ENCODE peak calls at places on chromosomes 12 and 14, in seven cellular contexts. One of them, this sample, is unnamed.

GRCh38 chr14:68975667-68976066 is 3.4 kb downstream of the ACTN1 start:
- DNase-seq in mesendoderm: no peak
- DNase-seq in fibroblast of the aortic adventitia: peak
- DNase-seq in uterus: peak
- DNase-seq in neuronal stem cell: no peak
- DNase-seq in dorsolateral prefrontal cortex: no peak
- DNase-seq in CD8-positive, alpha-beta T cell: no peak
- DNase-seq in this sample: no peak

GRCh38 chr14:69291891-69292586 is 32.1 kb downstream of the GALNT16 start:
- DNase-seq in CD8-positive, alpha-beta T cell: no peak
- DNase-seq in dorsolateral prefrontal cortex: no peak
- DNase-seq in mesendoderm: peak
- DNase-seq in uterus: no peak
- DNase-seq in neuronal stem cell: no peak
- DNase-seq in fibroblast of the aortic adventitia: no peak
- DNase-seq in this sample: no peak

GRCh38 chr14:50928002-50928635 is 16.2 kb downstream of the PYGL start:
- DNase-seq in dorsolateral prefrontal cortex: no peak
- DNase-seq in neuronal stem cell: no peak
- DNase-seq in uterus: no peak
- DNase-seq in fibroblast of the aortic adventitia: peak
- DNase-seq in CD8-positive, alpha-beta T cell: no peak
- DNase-seq in mesendoderm: no peak
- DNase-seq in this sample: no peak

GRCh38 chr12:95277139-95277538 is 59.5 kb downstream of the VEZT start:
- DNase-seq in CD8-positive, alpha-beta T cell: no peak
- DNase-seq in uterus: no peak
- DNase-seq in fibroblast of the aortic adventitia: peak
- DNase-seq in mesendoderm: no peak
- DNase-seq in neuronal stem cell: no peak
- DNase-seq in dorsolateral prefrontal cortex: no peak
- DNase-seq in this sample: no peak

GRCh38 chr12:98399532-98399931 is 115.9 kb upstream of the TMPO start:
- DNase-seq in dorsolateral prefrontal cortex: no peak
- DNase-seq in neuronal stem cell: no peak
- DNase-seq in uterus: no peak
- DNase-seq in CD8-positive, alpha-beta T cell: peak
- DNase-seq in fibroblast of the aortic adventitia: peak
- DNase-seq in mesendoderm: peak
- DNase-seq in this sample: no peak

GRCh38 chr14:90567191-90567590 is 170.4 kb downstream of the CALM1 start:
- DNase-seq in mesendoderm: no peak
- DNase-seq in CD8-positive, alpha-beta T cell: no peak
- DNase-seq in dorsolateral prefrontal cortex: no peak
- DNase-seq in neuronal stem cell: no peak
- DNase-seq in fibroblast of the aortic adventitia: no peak
- DNase-seq in uterus: no peak
- DNase-seq in this sample: no peak

GRCh38 chr12:87253157-87253556 is 776.0 kb downstream of the C12orf50 start:
- DNase-seq in dorsolateral prefrontal cortex: no peak
- DNase-seq in CD8-positive, alpha-beta T cell: no peak
- DNase-seq in fibroblast of the aortic adventitia: no peak
- DNase-seq in uterus: no peak
- DNase-seq in neuronal stem cell: no peak
- DNase-seq in mesendoderm: peak
- DNase-seq in this sample: peak

GRCh38 chr14:72256055-72256454 is 323.8 kb downstream of the RGS6 start:
- DNase-seq in fibroblast of the aortic adventitia: no peak
- DNase-seq in CD8-positive, alpha-beta T cell: no peak
- DNase-seq in dorsolateral prefrontal cortex: no peak
- DNase-seq in uterus: no peak
- DNase-seq in mesendoderm: no peak
- DNase-seq in neuronal stem cell: no peak
- DNase-seq in this sample: no peak

GRCh38 chr12:38695057-38695456 is 210.3 kb downstream of the CPNE8 start:
- DNase-seq in neuronal stem cell: no peak
- DNase-seq in CD8-positive, alpha-beta T cell: no peak
- DNase-seq in fibroblast of the aortic adventitia: no peak
- DNase-seq in uterus: no peak
- DNase-seq in mesendoderm: no peak
- DNase-seq in dorsolateral prefrontal cortex: no peak
- DNase-seq in this sample: no peak

GRCh38 chr14:57479197-57479596 is 14.5 kb downstream of the CCDC198 start:
- DNase-seq in dorsolateral prefrontal cortex: no peak
- DNase-seq in CD8-positive, alpha-beta T cell: no peak
- DNase-seq in fibroblast of the aortic adventitia: no peak
- DNase-seq in uterus: no peak
- DNase-seq in mesendoderm: no peak
- DNase-seq in neuronal stem cell: no peak
- DNase-seq in this sample: no peak

GRCh38 chr14:21024668-21025373 is at the start of gene NDRG2:
- DNase-seq in fibroblast of the aortic adventitia: no peak
- DNase-seq in dorsolateral prefrontal cortex: peak
- DNase-seq in uterus: peak
- DNase-seq in CD8-positive, alpha-beta T cell: peak
- DNase-seq in mesendoderm: peak
- DNase-seq in neuronal stem cell: peak
- DNase-seq in this sample: peak

GRCh38 chr14:20631821-20632389 is 9.6 kb downstream of the OR6S1 start:
- DNase-seq in uterus: peak
- DNase-seq in fibroblast of the aortic adventitia: peak
- DNase-seq in mesendoderm: peak
- DNase-seq in neuronal stem cell: no peak
- DNase-seq in CD8-positive, alpha-beta T cell: no peak
- DNase-seq in dorsolateral prefrontal cortex: peak
- DNase-seq in this sample: peak

GRCh38 chr14:79424462-79424861 is 786.8 kb downstream of the DIO2 start:
- DNase-seq in dorsolateral prefrontal cortex: no peak
- DNase-seq in uterus: no peak
- DNase-seq in CD8-positive, alpha-beta T cell: no peak
- DNase-seq in fibroblast of the aortic adventitia: peak
- DNase-seq in neuronal stem cell: no peak
- DNase-seq in mesendoderm: no peak
- DNase-seq in this sample: no peak

GRCh38 chr12:121033625-121034349 is 5.3 kb downstream of the OASL start:
- DNase-seq in dorsolateral prefrontal cortex: no peak
- DNase-seq in neuronal stem cell: no peak
- DNase-seq in fibroblast of the aortic adventitia: peak
- DNase-seq in uterus: no peak
- DNase-seq in mesendoderm: no peak
- DNase-seq in CD8-positive, alpha-beta T cell: peak
- DNase-seq in this sample: no peak

GRCh38 chr14:73743431-73743931 is 29.3 kb upstream of the PNMA1 start:
- DNase-seq in mesendoderm: no peak
- DNase-seq in dorsolateral prefrontal cortex: no peak
- DNase-seq in CD8-positive, alpha-beta T cell: no peak
- DNase-seq in neuronal stem cell: no peak
- DNase-seq in uterus: no peak
- DNase-seq in fibroblast of the aortic adventitia: no peak
- DNase-seq in this sample: no peak

GRCh38 chr14:61453103-61453767 is 131.9 kb downstream of the PRKCH start:
- DNase-seq in uterus: no peak
- DNase-seq in CD8-positive, alpha-beta T cell: no peak
- DNase-seq in dorsolateral prefrontal cortex: no peak
- DNase-seq in neuronal stem cell: no peak
- DNase-seq in fibroblast of the aortic adventitia: no peak
- DNase-seq in mesendoderm: no peak
- DNase-seq in this sample: no peak

GRCh38 chr12:27616356-27617150 is 79.7 kb upstream of the REP15 start:
- DNase-seq in fibroblast of the aortic adventitia: no peak
- DNase-seq in neuronal stem cell: no peak
- DNase-seq in mesendoderm: no peak
- DNase-seq in uterus: no peak
- DNase-seq in CD8-positive, alpha-beta T cell: no peak
- DNase-seq in dorsolateral prefrontal cortex: no peak
- DNase-seq in this sample: no peak

GRCh38 chr14:60327447-60328331 is 78.7 kb downstream of the PPM1A start:
- DNase-seq in mesendoderm: peak
- DNase-seq in dorsolateral prefrontal cortex: peak
- DNase-seq in CD8-positive, alpha-beta T cell: peak
- DNase-seq in uterus: peak
- DNase-seq in neuronal stem cell: no peak
- DNase-seq in fibroblast of the aortic adventitia: no peak
- DNase-seq in this sample: no peak

GRCh38 chr14:102084931-102085330 is 1.9 kb downstream of the HSP90AA1 start:
- DNase-seq in uterus: no peak
- DNase-seq in CD8-positive, alpha-beta T cell: no peak
- DNase-seq in fibroblast of the aortic adventitia: no peak
- DNase-seq in neuronal stem cell: no peak
- DNase-seq in mesendoderm: no peak
- DNase-seq in dorsolateral prefrontal cortex: no peak
- DNase-seq in this sample: no peak
- H3K4me3 ChIP-seq in uterus: no peak
- H3K4me3 ChIP-seq in CD8-positive, alpha-beta T cell: peak
- H3K4me3 ChIP-seq in fibroblast of the aortic adventitia: peak
- H3K4me3 ChIP-seq in neuronal stem cell: peak
- H3K4me3 ChIP-seq in mesendoderm: peak
- H3K4me3 ChIP-seq in dorsolateral prefrontal cortex: peak
- H3K4me3 ChIP-seq in this sample: peak

GRCh38 chr12:115147916-115148315 is 463.9 kb upstream of the TBX3 start:
- DNase-seq in fibroblast of the aortic adventitia: peak
- DNase-seq in uterus: no peak
- DNase-seq in dorsolateral prefrontal cortex: no peak
- DNase-seq in CD8-positive, alpha-beta T cell: no peak
- DNase-seq in neuronal stem cell: no peak
- DNase-seq in mesendoderm: no peak
- DNase-seq in this sample: no peak
- H3K4me3 ChIP-seq in fibroblast of the aortic adventitia: no peak
- H3K4me3 ChIP-seq in uterus: no peak
- H3K4me3 ChIP-seq in dorsolateral prefrontal cortex: no peak
- H3K4me3 ChIP-seq in CD8-positive, alpha-beta T cell: no peak
- H3K4me3 ChIP-seq in neuronal stem cell: no peak
- H3K4me3 ChIP-seq in mesendoderm: no peak
- H3K4me3 ChIP-seq in this sample: no peak

DNA sequence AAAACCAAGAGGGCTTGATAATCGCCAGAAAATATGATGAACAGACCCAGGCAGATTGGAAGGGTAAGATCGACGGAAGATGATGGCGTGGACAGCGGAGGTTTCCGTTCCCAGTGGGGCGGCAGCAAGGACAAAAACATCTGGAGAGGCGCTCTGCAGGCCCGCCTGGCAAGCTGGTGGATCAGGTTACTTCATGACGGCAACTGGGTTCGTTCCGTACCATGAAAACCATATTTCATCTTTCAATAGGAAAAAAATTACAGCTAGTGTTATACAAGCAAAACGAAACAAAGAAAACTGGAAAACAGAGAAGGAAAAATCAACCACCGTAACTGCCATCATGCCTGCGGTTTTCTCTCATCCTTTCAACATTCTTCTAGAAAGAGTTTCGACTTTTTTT is 210.6 kb downstream of the FOXN3 start:
- DNase-seq in fibroblast of the aortic adventitia: no peak
- DNase-seq in CD8-positive, alpha-beta T cell: no peak
- DNase-seq in mesendoderm: no peak
- DNase-seq in dorsolateral prefrontal cortex: no peak
- DNase-seq in neuronal stem cell: no peak
- DNase-seq in uterus: no peak
- DNase-seq in this sample: no peak
- H3K4me3 ChIP-seq in fibroblast of the aortic adventitia: no peak
- H3K4me3 ChIP-seq in CD8-positive, alpha-beta T cell: no peak
- H3K4me3 ChIP-seq in mesendoderm: no peak
- H3K4me3 ChIP-seq in dorsolateral prefrontal cortex: no peak
- H3K4me3 ChIP-seq in neuronal stem cell: no peak
- H3K4me3 ChIP-seq in uterus: no peak
- H3K4me3 ChIP-seq in this sample: no peak

DNA sequence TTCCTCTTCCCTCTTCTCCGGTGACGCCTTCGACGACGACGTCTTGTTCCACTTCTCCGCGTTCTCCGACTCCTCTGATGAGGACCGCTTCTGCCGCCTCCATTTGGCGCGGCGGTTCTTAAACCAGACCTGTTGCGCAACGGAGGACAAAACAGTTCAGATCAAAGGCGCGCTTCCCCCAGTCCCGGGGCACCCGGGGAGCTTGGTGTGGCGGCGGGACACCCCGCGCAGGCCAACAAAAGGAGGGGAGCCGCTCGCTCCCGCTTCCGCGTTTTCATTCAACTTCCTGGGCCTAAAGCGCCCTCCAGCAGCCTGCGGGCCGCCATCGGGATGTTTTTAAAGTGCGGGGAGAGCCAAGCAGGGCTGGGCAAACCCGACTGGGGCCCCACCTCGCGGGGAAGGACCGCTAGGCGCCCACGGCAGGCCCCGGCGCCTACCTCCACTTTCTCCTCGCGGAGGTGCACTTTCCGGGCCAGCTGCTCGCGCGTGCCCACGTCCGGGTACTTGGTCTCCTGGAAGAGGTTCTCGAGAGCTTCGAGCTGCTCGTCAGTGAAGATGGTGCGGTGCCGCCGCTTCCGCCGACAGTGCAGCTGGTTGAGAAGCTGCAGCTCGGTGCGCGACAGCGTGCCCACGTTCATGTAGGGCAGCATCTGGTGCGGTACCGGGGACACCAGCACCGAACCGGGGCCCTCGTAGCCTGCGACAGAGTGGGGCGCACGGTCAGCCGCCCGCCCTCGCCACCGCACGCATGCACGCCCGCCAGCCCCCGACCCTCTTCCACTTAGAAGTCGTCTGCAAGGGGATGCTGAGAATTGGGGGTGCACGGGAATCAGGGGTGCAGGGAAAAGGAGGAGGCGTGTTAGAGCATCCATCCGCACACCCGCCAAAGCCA is 1.1 kb downstream of the GSC start:
- DNase-seq in neuronal stem cell: no peak
- DNase-seq in mesendoderm: peak
- DNase-seq in dorsolateral prefrontal cortex: no peak
- DNase-seq in uterus: no peak
- DNase-seq in fibroblast of the aortic adventitia: no peak
- DNase-seq in CD8-positive, alpha-beta T cell: no peak
- DNase-seq in this sample: no peak
- H3K4me3 ChIP-seq in neuronal stem cell: no peak
- H3K4me3 ChIP-seq in mesendoderm: peak
- H3K4me3 ChIP-seq in dorsolateral prefrontal cortex: peak
- H3K4me3 ChIP-seq in uterus: peak
- H3K4me3 ChIP-seq in fibroblast of the aortic adventitia: peak
- H3K4me3 ChIP-seq in CD8-positive, alpha-beta T cell: peak
- H3K4me3 ChIP-seq in this sample: no peak

DNA sequence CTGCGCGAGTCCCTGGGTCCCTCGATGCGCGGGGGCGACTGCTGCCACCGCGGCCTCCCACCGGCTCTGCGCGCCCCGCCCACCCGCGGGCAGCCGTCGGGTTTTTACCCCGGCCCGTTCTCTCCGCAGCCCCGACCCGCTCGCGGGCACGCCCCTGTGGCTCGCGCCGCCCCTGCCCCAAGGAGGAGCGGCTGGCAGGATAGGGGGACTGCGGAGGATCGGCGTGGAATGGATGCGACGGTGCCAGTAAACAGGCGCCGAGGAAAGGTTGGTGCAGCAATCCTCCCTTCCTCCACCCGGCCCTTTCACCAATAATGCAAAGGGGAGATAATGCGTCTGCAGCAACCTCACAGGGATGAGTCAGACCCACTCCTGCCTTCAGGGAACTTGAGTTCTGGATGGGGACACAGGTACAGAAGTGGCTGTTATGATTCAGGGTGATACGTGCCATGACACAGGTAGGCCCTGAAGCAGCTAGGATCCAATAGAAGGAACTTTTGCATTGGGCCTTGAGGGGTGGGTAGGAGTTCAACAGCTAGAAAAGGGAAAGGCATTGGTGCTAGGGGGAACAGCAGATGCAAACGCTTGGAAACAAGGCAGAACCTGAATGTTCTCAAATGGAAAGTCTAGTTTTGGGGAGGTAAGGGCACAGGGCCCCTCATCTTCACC is 554 bp upstream of the DEGS2 start:
- DNase-seq in CD8-positive, alpha-beta T cell: no peak
- DNase-seq in fibroblast of the aortic adventitia: no peak
- DNase-seq in neuronal stem cell: no peak
- DNase-seq in uterus: no peak
- DNase-seq in mesendoderm: peak
- DNase-seq in dorsolateral prefrontal cortex: no peak
- DNase-seq in this sample: no peak
- H3K4me3 ChIP-seq in CD8-positive, alpha-beta T cell: peak
- H3K4me3 ChIP-seq in fibroblast of the aortic adventitia: no peak
- H3K4me3 ChIP-seq in neuronal stem cell: no peak
- H3K4me3 ChIP-seq in uterus: peak
- H3K4me3 ChIP-seq in mesendoderm: no peak
- H3K4me3 ChIP-seq in dorsolateral prefrontal cortex: peak
- H3K4me3 ChIP-seq in this sample: no peak

This sample was measured in BE2C.